ENCODE peak calls at places on chromosomes 11 and 22, in four cellular contexts. B is frontal cortex, X is HuH-7.5, J is body of pancreas. V is an unnamed sample.

GRCh38 chr11:75212463-75212862 is 28.1 kb upstream of the TPBGL start:
- DNase-seq in B (no peak), X (no peak), J (peak), V (no peak)

GRCh38 chr22:45318558-45319318 is 9.0 kb downstream of the FAM118A start:
- DNase-seq in B (no peak), X (no peak), J (no peak), V (no peak)

GRCh38 chr11:14973621-14974020 is 1.5 kb upstream of the CALCA start:
- DNase-seq in B (no peak), X (peak), J (peak), V (peak)

GRCh38 chr22:35299217-35299716 is 427 bp upstream of the TOM1 start:
- DNase-seq in B (no peak), X (no peak), J (no peak), V (no peak)

GRCh38 chr11:120682026-120682649 is 170.6 kb downstream of the GRIK4 start:
- DNase-seq in B (no peak), X (no peak), J (no peak), V (no peak)

GRCh38 chr11:30392221-30392784 is 69.4 kb downstream of the ARL14EP start:
- DNase-seq in B (no peak), X (no peak), J (no peak), V (no peak)

GRCh38 chr22:38056969-38057841 is at the start of gene PICK1:
- DNase-seq in B (peak), X (peak), J (peak), V (peak)

GRCh38 chr11:35377262-35377661 is 42.1 kb downstream of the SLC1A2 start:
- DNase-seq in B (no peak), X (no peak), J (no peak), V (no peak)

GRCh38 chr11:62400281-62400680 is 18.6 kb upstream of the SCGB1A1 start:
- DNase-seq in B (no peak), X (no peak), J (no peak), V (no peak)

GRCh38 chr22:39244496-39245129 is at the start of gene PDGFB:
- DNase-seq in B (peak), X (peak), J (peak), V (peak)

GRCh38 chr22:26567610-26568009 is 22.3 kb downstream of the TPST2 start:
- DNase-seq in B (no peak), X (no peak), J (no peak), V (no peak)

GRCh38 chr11:57515332-57516060 is at the start of gene SLC43A1:
- DNase-seq in B (peak), X (peak), J (peak), V (peak)

GRCh38 chr11:87338046-87338639 is 300.4 kb downstream of the TMEM135 start:
- DNase-seq in B (no peak), X (no peak), J (no peak), V (no peak)